ENCODE peak calls at places on chromosome 2, in nine cellular contexts. E, D, C, K, S, J, F, Z and O are unnamed samples.

GRCh38 chr2:141467331-141467730 is 663.5 kb downstream of the LRP1B start:
- DNase-seq in E (no peak), J (no peak), S (no peak), K (no peak), D (no peak), C (no peak), Z (no peak), F (no peak), O (no peak)

GRCh38 chr2:109284816-109285215 is 155.8 kb downstream of the SH3RF3 start:
- DNase-seq in C (no peak), Z (no peak), E (peak; percentile 74), F (no peak), D (no peak), S (no peak), K (no peak), J (no peak), O (no peak)

GRCh38 chr2:26178746-26179436 is 6.0 kb downstream of the GAREM2 start:
- DNase-seq in J (no peak), F (no peak), C (peak; percentile 30), S (no peak), K (no peak), Z (no peak), E (peak; percentile 94), D (no peak), O (no peak)

GRCh38 chr2:10185046-10185445 is 62.5 kb downstream of the RRM2 start:
- DNase-seq in K (no peak), E (peak; percentile 71), Z (no peak), C (no peak), D (no peak), S (no peak), F (no peak), J (no peak), O (no peak)

GRCh38 chr2:26347286-26347865 is 787 bp upstream of the ADGRF3 start:
- DNase-seq in S (no peak), E (peak; percentile 55), J (no peak), K (no peak), F (no peak), Z (no peak), D (no peak), C (no peak), O (no peak)

GRCh38 chr2:12035956-12036639 is 289.7 kb downstream of the LPIN1 start:
- DNase-seq in K (no peak), E (peak; percentile 66), Z (no peak), S (no peak), C (no peak), D (no peak), F (no peak), J (no peak), O (no peak)

GRCh38 chr2:229141626-229142025 is 129.5 kb downstream of the PID1 start:
- DNase-seq in F (no peak), J (no peak), Z (no peak), K (no peak), C (no peak), E (no peak), D (no peak), S (no peak), O (no peak)

GRCh38 chr2:64722645-64723044 is 68.9 kb upstream of the SERTAD2 start:
- DNase-seq in J (no peak), D (no peak), F (no peak), Z (no peak), E (no peak), S (no peak), K (no peak), C (no peak), O (no peak)

GRCh38 chr2:220931491-220931890 is 640.6 kb downstream of the EPHA4 start:
- DNase-seq in J (no peak), K (no peak), Z (no peak), S (no peak), E (no peak), F (no peak), C (no peak), D (no peak), O (no peak)

GRCh38 chr2:232485757-232486557 is 1.7 kb downstream of the ECEL1 start:
- DNase-seq in D (no peak), K (no peak), F (no peak), J (no peak), C (no peak), Z (no peak), S (no peak), E (peak; percentile 77), O (no peak)

GRCh38 chr2:31151501-31151900 is 13.3 kb upstream of the GALNT14 start:
- DNase-seq in S (no peak), F (no peak), Z (no peak), E (peak; percentile 71), J (no peak), C (no peak), D (no peak), K (no peak), O (no peak)

GRCh38 chr2:38076710-38077430 is 919 bp upstream of the CYP1B1 start:
- DNase-seq in C (peak; percentile 65), J (peak; percentile 50), F (no peak), S (peak; percentile 52), E (peak; percentile 98), K (no peak), D (peak; percentile 63), Z (peak; percentile 78), O (no peak)

GRCh38 chr2:43399515-43400245 is 173.3 kb upstream of the ZFP36L2 start:
- DNase-seq in F (no peak), D (no peak), K (no peak), C (no peak), E (peak; percentile 44), J (no peak), Z (no peak), S (no peak), O (no peak)

GRCh38 chr2:186629245-186629996 is 39.6 kb downstream of the ITGAV start:
- DNase-seq in J (no peak), E (no peak), Z (no peak), K (no peak), C (no peak), S (no peak), F (no peak), D (no peak), O (no peak)

GRCh38 chr2:101829018-101829396 is 131.5 kb downstream of the MAP4K4 start:
- DNase-seq in D (no peak), Z (no peak), E (no peak), J (no peak), K (no peak), S (no peak), C (no peak), F (no peak), O (no peak)
- H3K27ac ChIP-seq in D (no peak overlapping the region), Z (peak overlapping the region; percentile 29), E (peak overlapping the region; percentile 95), J (no peak overlapping the region), K (no peak overlapping the region), S (peak overlapping the region; percentile 29), C (no peak overlapping the region), F (no peak overlapping the region), O (peak overlapping the region; percentile 73)

GRCh38 chr2:120738786-120739771 is 3.4 kb downstream of the GLI2 start:
- DNase-seq in F (no peak), Z (no peak), E (peak; percentile 83), K (no peak), C (peak; percentile 67), D (no peak), S (no peak), J (no peak), O (no peak)

GRCh38 chr2:120740375-120740764 is 4.7 kb downstream of the GLI2 start:
- DNase-seq in J (no peak), F (no peak), K (no peak), E (no peak), Z (no peak), D (no peak), C (peak; percentile 57), S (no peak), O (no peak)

GRCh38 chr2:120743657-120744056 is 8.0 kb downstream of the GLI2 start:
- DNase-seq in C (no peak), K (no peak), F (no peak), J (no peak), Z (no peak), S (no peak), D (no peak), E (no peak), O (no peak)

GRCh38 chr2:120741514-120742448 is 6.1 kb downstream of the GLI2 start:
- DNase-seq in F (no peak), D (peak; percentile 54), J (no peak), Z (no peak), E (peak; percentile 91), K (no peak), C (peak; percentile 69), S (no peak), O (no peak)

GRCh38 chr2:120740765-120741513 is 5.3 kb downstream of the GLI2 start:
- DNase-seq in J (no peak), E (peak; percentile 92), Z (no peak), C (peak; percentile 74), D (no peak), F (no peak), S (no peak), K (no peak), O (no peak)
- H3K27ac ChIP-seq in J (no peak overlapping the region), E (peak overlapping the region; percentile 59), Z (peak overlapping the region; percentile 98), C (peak overlapping the region; percentile 95), D (no peak overlapping the region), F (no peak overlapping the region), S (no peak overlapping the region), K (no peak overlapping the region), O (no peak overlapping the region)

GRCh38 chr2:121705958-121706357 is 30.7 kb downstream of the NIFK start:
- DNase-seq in K (no peak), D (no peak), C (no peak), E (peak; percentile 63), F (no peak), Z (no peak), S (no peak), J (no peak), O (no peak)

GRCh38 chr2:121707920-121708361 is 28.7 kb downstream of the NIFK start:
- DNase-seq in S (no peak), J (peak; percentile 54), F (no peak), E (no peak), Z (no peak), K (no peak), D (peak; percentile 48), C (no peak), O (no peak)

GRCh38 chr2:121709776-121710469 is 26.8 kb downstream of the NIFK start:
- DNase-seq in K (no peak), S (no peak), E (no peak), C (no peak), D (no peak), F (no peak), Z (no peak), J (no peak), O (no peak)

GRCh38 chr2:121707344-121707919 is 29.2 kb downstream of the NIFK start:
- DNase-seq in Z (no peak), S (no peak), C (no peak), F (no peak), K (no peak), J (peak; percentile 43), D (peak; percentile 37), E (no peak), O (no peak)

GRCh38 chr2:121705390-121705789 is 31.3 kb downstream of the NIFK start:
- DNase-seq in K (no peak), F (no peak), D (no peak), Z (no peak), S (no peak), C (no peak), J (no peak), E (peak; percentile 62), O (no peak)
- H3K27ac ChIP-seq in K (no peak overlapping the region), F (no peak overlapping the region), D (no peak overlapping the region), Z (no peak overlapping the region), S (no peak overlapping the region), C (no peak overlapping the region), J (peak overlapping the region; percentile 80), E (no peak overlapping the region), O (no peak overlapping the region)

DNA sequence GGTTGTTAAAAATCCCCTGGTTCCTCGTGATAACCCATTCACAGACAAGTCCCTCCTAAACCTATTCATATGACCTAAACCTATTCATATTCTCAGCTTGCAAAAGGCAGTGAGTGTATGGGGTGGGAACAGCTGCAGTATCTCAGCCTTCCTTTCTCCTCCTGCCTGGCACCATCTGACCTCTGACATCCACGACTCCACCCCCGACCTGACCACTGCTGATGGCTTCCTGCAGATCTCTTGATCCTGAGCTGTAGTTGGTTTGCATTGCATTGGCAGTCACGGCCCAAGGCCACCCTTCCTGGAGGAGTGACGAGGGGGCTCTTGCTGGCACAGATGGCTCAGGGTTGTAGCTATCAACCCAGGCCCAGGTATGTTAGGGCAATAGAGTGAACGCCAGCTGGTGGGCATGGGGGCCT is 198.6 kb downstream of the GLI2 start:
- DNase-seq in C (no peak), K (no peak), Z (peak; percentile 49), J (no peak), D (no peak), F (no peak), S (no peak), E (peak; percentile 81), O (no peak)
- H3K27ac ChIP-seq in C (no peak overlapping the region), K (no peak overlapping the region), Z (peak overlapping the region; percentile 97), J (no peak overlapping the region), D (no peak overlapping the region), F (no peak overlapping the region), S (peak overlapping the region; percentile 81), E (peak overlapping the region; percentile 99), O (no peak overlapping the region)